ENCODE peak calls at places on chromosome 4, in four cellular contexts. W is D721Med, S is activated T-cell treated with anti-CD3 and anti-CD28 coated beads for 24 hours, V is GM23338. K is an unnamed sample.

GRCh38 chr4:137387924-137388323 is 144.4 kb downstream of the PCDH18 start:
- DNase-seq in V (no peak), S (no peak), W (no peak), K (no peak)

GRCh38 chr4:181688416-181688815 is 554.8 kb upstream of the TENM3 start:
- DNase-seq in V (peak; percentile 20), S (no peak), W (no peak), K (no peak)

GRCh38 chr4:41329361-41329760 is 72.6 kb downstream of the UCHL1 start:
- DNase-seq in S (no peak), W (no peak), V (no peak), K (no peak)

GRCh38 chr4:35939746-35940145 is 304.6 kb downstream of the ARAP2 start:
- DNase-seq in V (no peak), W (no peak), S (no peak), K (no peak)

GRCh38 chr4:24871176-24871575 is 41.7 kb downstream of the CCDC149 start:
- DNase-seq in S (no peak), W (no peak), V (no peak), K (no peak)

GRCh38 chr4:150600821-150601445 is 19.0 kb downstream of the MAB21L2 start:
- DNase-seq in S (no peak), W (no peak), V (no peak), K (no peak)

GRCh38 chr4:89303177-89303576 is 4.4 kb downstream of the GPRIN3 start:
- DNase-seq in S (no peak), W (no peak), V (no peak), K (no peak)

GRCh38 chr4:30362436-30362835 is 357.7 kb upstream of the PCDH7 start:
- DNase-seq in V (no peak), W (no peak), S (no peak), K (no peak)

GRCh38 chr4:142080960-142081359 is 444.6 kb downstream of the IL15 start:
- DNase-seq in V (peak; percentile 10), S (no peak), W (no peak), K (no peak)

GRCh38 chr4:142326181-142326580 is 519.9 kb downstream of the INPP4B start:
- DNase-seq in S (no peak), W (no peak), V (no peak), K (no peak)

GRCh38 chr4:56544573-56545131 is 39.1 kb downstream of the ARL9 start:
- DNase-seq in W (peak; percentile 60), S (peak; percentile 80), V (peak; percentile 87), K (peak; percentile 39)

GRCh38 chr4:118280501-118281218 is 72.1 kb downstream of the PRSS12 start:
- DNase-seq in V (peak; percentile 80), W (no peak), S (peak; percentile 22), K (peak; percentile 4)

GRCh38 chr4:155600246-155600645 is 66.4 kb upstream of the GUCY1A1 start:
- DNase-seq in V (no peak), S (no peak), W (no peak), K (no peak)

GRCh38 chr4:150782921-150783320 is 201.0 kb downstream of the MAB21L2 start:
- DNase-seq in W (no peak), V (no peak), S (no peak), K (no peak)

GRCh38 chr4:90495211-90495610 is 368.0 kb downstream of the CCSER1 start:
- DNase-seq in V (no peak), S (no peak), W (no peak), K (no peak)

GRCh38 chr4:105283501-105283900 is 136.8 kb downstream of the TET2 start:
- DNase-seq in S (no peak), W (no peak), V (no peak), K (no peak)

GRCh38 chr4:125781656-125782055 is 466.9 kb downstream of the FAT4 start:
- DNase-seq in V (no peak), W (no peak), S (no peak), K (no peak)

K was measured in NK-92 treated with Interleukin-12 subunit alpha and Interleukin-12 subunit beta, amount 100 ng/mL, for 24 hours.